ENCODE peak calls at places on chromosomes 2 and 18, in eight cellular contexts. S is GM23338, T is K562, M is Panc1, D is HCT116, J is upper lobe of left lung, G is HepG2, L is GM12878. I is an unnamed sample.

GRCh38 chr2:179107737-179108136 is 57.8 kb upstream of the CCDC141 start:
- ATAC-seq in M (no peak), D (peak), L (peak), S (no peak), T (no peak), J (no peak), G (no peak), I (no peak)

GRCh38 chr18:25299426-25299825 is 52.5 kb downstream of the ZNF521 start:
- ATAC-seq in T (no peak), S (no peak), D (no peak), G (no peak), J (peak), L (no peak), M (no peak), I (peak)

GRCh38 chr2:119860924-119861323 is 101.2 kb downstream of the PTPN4 start:
- ATAC-seq in D (no peak), S (no peak), T (peak), J (peak), G (no peak), M (no peak), L (peak), I (no peak)

GRCh38 chr2:46277470-46278190 is 19.6 kb upstream of the EPAS1 start:
- ATAC-seq in T (no peak), S (no peak), J (no peak), G (peak), M (no peak), D (no peak), L (peak), I (peak)

GRCh38 chr18:28189400-28190239 is 12.7 kb upstream of the CDH2 start:
- ATAC-seq in D (peak), M (peak), G (peak), S (peak), J (peak), L (peak), T (peak), I (no peak)

GRCh38 chr2:17583166-17583565 is 42.7 kb downstream of the VSNL1 start:
- ATAC-seq in L (no peak), M (no peak), D (no peak), J (no peak), S (no peak), T (peak), G (no peak), I (no peak)

GRCh38 chr2:173667415-173667814 is 297.8 kb downstream of the SP3 start:
- ATAC-seq in G (peak), M (peak), D (peak), T (peak), L (no peak), J (no peak), S (no peak), I (no peak)

GRCh38 chr2:198059800-198060199 is 255.4 kb downstream of the PLCL1 start:
- ATAC-seq in L (no peak), G (no peak), S (no peak), T (peak), J (no peak), D (no peak), M (no peak), I (no peak)

GRCh38 chr18:47873625-47874024 is 56.8 kb downstream of the SMAD2 start:
- ATAC-seq in L (no peak), J (no peak), G (no peak), T (no peak), S (peak), M (no peak), D (no peak), I (no peak)

GRCh38 chr2:15591373-15591691 is 336 bp upstream of the DDX1 start:
- ATAC-seq in T (no peak), M (peak), L (no peak), J (no peak), D (peak), G (peak), S (no peak), I (no peak)

GRCh38 chr2:198106621-198107020 is 302.2 kb downstream of the PLCL1 start:
- ATAC-seq in M (no peak), D (no peak), G (no peak), T (no peak), S (no peak), L (no peak), J (peak), I (peak)

GRCh38 chr2:12649602-12650400 is 66.9 kb upstream of the TRIB2 start:
- ATAC-seq in T (no peak), J (no peak), G (peak), M (no peak), L (no peak), S (no peak), D (no peak), I (no peak)

GRCh38 chr2:54624611-54625071 is 98.8 kb upstream of the EML6 start:
- ATAC-seq in J (no peak), S (no peak), M (no peak), G (no peak), T (no peak), D (no peak), L (no peak), I (no peak)

GRCh38 chr2:235723371-235723770 is 229.5 kb downstream of the AGAP1 start:
- ATAC-seq in T (no peak), D (no peak), L (no peak), J (no peak), S (no peak), G (no peak), M (no peak), I (no peak)

GRCh38 chr2:235723811-235724465 is 230.1 kb downstream of the AGAP1 start:
- ATAC-seq in S (no peak), T (no peak), L (no peak), D (no peak), M (no peak), J (peak), G (no peak), I (no peak)

GRCh38 chr2:235726554-235726953 is 232.7 kb downstream of the AGAP1 start:
- ATAC-seq in G (peak), D (no peak), T (no peak), J (no peak), L (no peak), S (no peak), M (no peak), I (no peak)

GRCh38 chr2:235727186-235727585 is 233.3 kb downstream of the AGAP1 start:
- ATAC-seq in J (peak), D (no peak), G (peak), S (no peak), M (no peak), L (no peak), T (no peak), I (peak)

DNA sequence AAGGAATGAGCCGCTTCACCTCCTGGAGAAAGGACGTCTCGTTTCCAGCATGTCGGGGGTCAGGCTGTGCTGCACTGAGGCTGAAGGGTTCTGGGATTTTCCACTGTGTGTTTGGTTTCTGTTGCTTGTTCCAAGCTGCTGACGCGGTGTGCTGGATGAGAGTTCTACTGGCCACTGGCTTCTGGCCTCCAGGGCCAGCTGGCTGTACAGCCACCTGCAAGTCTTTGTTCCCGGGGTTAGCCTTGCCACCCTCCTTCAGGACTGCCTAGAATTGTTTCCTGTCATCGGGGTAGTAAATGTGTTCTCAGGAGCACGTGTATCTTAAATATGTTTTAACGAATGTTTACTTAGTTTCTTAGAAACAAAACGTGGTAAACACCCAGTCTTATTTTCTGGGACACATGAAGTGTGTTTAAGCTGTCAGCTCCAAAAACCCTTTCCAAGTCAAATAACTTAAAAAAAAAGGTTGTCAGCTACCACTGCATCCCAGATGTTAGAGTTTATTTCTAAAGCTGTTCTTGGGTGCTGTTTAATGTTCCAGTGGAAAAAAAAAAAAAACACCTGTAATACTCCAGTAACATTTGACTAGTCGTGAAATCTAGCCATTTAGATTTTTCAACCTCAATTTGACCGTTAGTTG is 231.2 kb downstream of the AGAP1 start:
- ATAC-seq in S (no peak), D (no peak), L (no peak), M (no peak), T (no peak), G (no peak), J (peak), I (peak)
- TF ChIP-seq POLR2AphosphoS5 in S (no peak), D (no peak), L (no peak), M (no peak), T (no peak), G (no peak), J (no peak), I (peak)

GRCh38 chr18:44887227-44887631 is 206.5 kb downstream of the SETBP1 start:
- ATAC-seq in S (no peak), T (no peak), D (no peak), L (peak), J (peak), G (no peak), M (no peak), I (no peak)
- TF ChIP-seq POLR2AphosphoS5 in S (no peak), T (no peak), D (no peak), L (no peak), J (no peak), G (no peak), M (no peak), I (no peak)

GRCh38 chr2:238296638-238297457 is 8.4 kb upstream of the PER2 start:
- ATAC-seq in T (peak), J (no peak), G (peak), S (no peak), D (no peak), M (no peak), L (no peak), I (no peak)

GRCh38 chr2:238291550-238292281 is 3.3 kb upstream of the PER2 start:
- ATAC-seq in M (no peak), J (no peak), T (no peak), D (no peak), S (no peak), L (no peak), G (no peak), I (no peak)

GRCh38 chr2:238295144-238296112 is 7.0 kb upstream of the PER2 start:
- ATAC-seq in T (no peak), L (no peak), S (no peak), J (no peak), M (no peak), D (no peak), G (no peak), I (no peak)

GRCh38 chr2:238294046-238294392 is 5.6 kb upstream of the PER2 start:
- ATAC-seq in J (no peak), D (no peak), S (no peak), L (no peak), G (no peak), M (no peak), T (no peak), I (no peak)

GRCh38 chr2:238294393-238295143 is 6.2 kb upstream of the PER2 start:
- ATAC-seq in J (no peak), T (no peak), M (no peak), S (no peak), G (peak), L (no peak), D (no peak), I (no peak)
- TF ChIP-seq POLR2AphosphoS5 in J (no peak), T (no peak), M (no peak), S (no peak), G (no peak), L (no peak), D (no peak), I (no peak)

GRCh38 chr18:765764-766549 is 46.1 kb downstream of the YES1 start:
- ATAC-seq in J (peak), D (no peak), M (no peak), S (no peak), T (no peak), L (no peak), G (no peak), I (peak)
- TF ChIP-seq POLR2AphosphoS5 in J (no peak), D (no peak), M (no peak), S (no peak), T (peak), L (no peak), G (no peak), I (no peak)

GRCh38 chr2:101991731-101992145 is at the start of gene IL1R2:
- ATAC-seq in G (no peak), M (no peak), S (peak), D (peak), T (no peak), L (peak), J (peak), I (no peak)
- TF ChIP-seq POLR2AphosphoS5 in G (no peak), M (no peak), S (no peak), D (no peak), T (no peak), L (no peak), J (peak), I (no peak)